ENCODE peak calls at places on chromosomes 13 and 19, in seven cellular contexts. C is WTC11, Q is GM12878, W is HepG2, H is HCT116, T is H1, K is K562. D is an unnamed sample.

GRCh38 chr19:29724102-29724641 is 9.1 kb upstream of the C19orf12 start:
- DNase-seq in W (no peak), T (no peak), H (no peak), K (peak; percentile 23), C (peak; percentile 62), Q (no peak), D (no peak)

GRCh38 chr13:99663185-99663825 is 162.0 kb downstream of the TM9SF2 start:
- DNase-seq in T (no peak), C (no peak), K (no peak), Q (no peak), H (no peak), W (no peak), D (no peak)

GRCh38 chr19:45779231-45780145 is 2.8 kb downstream of the DMPK start:
- DNase-seq in H (peak; percentile 87), K (peak; percentile 94), Q (peak; percentile 63), T (peak; percentile 77), W (peak; percentile 63), C (peak; percentile 98), D (peak; percentile 95)

GRCh38 chr19:35040826-35041547 is 534 bp upstream of the HPN start:
- DNase-seq in C (peak; percentile 81), H (no peak), Q (no peak), W (peak; percentile 96), T (no peak), K (peak; percentile 84), D (no peak)

GRCh38 chr13:110134801-110135200 is 172.2 kb downstream of the COL4A1 start:
- DNase-seq in K (no peak), H (no peak), Q (no peak), W (no peak), T (no peak), C (no peak), D (no peak)

GRCh38 chr13:111382411-111382810 is 62.0 kb downstream of the TEX29 start:
- DNase-seq in T (no peak), C (no peak), W (no peak), H (no peak), K (no peak), Q (no peak), D (no peak)

GRCh38 chr19:38173324-38174041 is 50.5 kb downstream of the DPF1 start:
- DNase-seq in C (no peak), W (no peak), Q (no peak), K (no peak), T (no peak), H (no peak), D (no peak)

GRCh38 chr19:12411893-12412292 is 10.8 kb upstream of the ZNF799 start:
- DNase-seq in C (no peak), W (no peak), T (no peak), K (no peak), Q (no peak), H (no peak), D (no peak)

GRCh38 chr13:110530839-110531499 is 30.6 kb downstream of the RAB20 start:
- DNase-seq in T (no peak), W (no peak), H (no peak), C (no peak), K (no peak), Q (no peak), D (no peak)

GRCh38 chr13:44685641-44686040 is 109.5 kb upstream of the TSC22D1 start:
- DNase-seq in K (no peak), C (no peak), H (no peak), W (no peak), Q (no peak), T (no peak), D (no peak)

GRCh38 chr19:1438933-1439358 is 750 bp downstream of the RPS15 start:
- DNase-seq in W (no peak), Q (no peak), H (no peak), T (no peak), K (no peak), C (no peak), D (no peak)

GRCh38 chr13:111211789-111212516 is 96.8 kb downstream of the ARHGEF7 start:
- DNase-seq in K (no peak), C (no peak), T (peak; percentile 57), H (no peak), Q (no peak), W (no peak), D (no peak)

GRCh38 chr13:91627952-91628739 is 229.7 kb downstream of the GPC5 start:
- DNase-seq in Q (no peak), W (no peak), H (no peak), C (no peak), T (no peak), K (no peak), D (no peak)
- TF ChIP-seq SP1 in Q (no peak), W (no peak), H (no peak), C (no peak), T (no peak), K (no peak), D (no peak)

DNA sequence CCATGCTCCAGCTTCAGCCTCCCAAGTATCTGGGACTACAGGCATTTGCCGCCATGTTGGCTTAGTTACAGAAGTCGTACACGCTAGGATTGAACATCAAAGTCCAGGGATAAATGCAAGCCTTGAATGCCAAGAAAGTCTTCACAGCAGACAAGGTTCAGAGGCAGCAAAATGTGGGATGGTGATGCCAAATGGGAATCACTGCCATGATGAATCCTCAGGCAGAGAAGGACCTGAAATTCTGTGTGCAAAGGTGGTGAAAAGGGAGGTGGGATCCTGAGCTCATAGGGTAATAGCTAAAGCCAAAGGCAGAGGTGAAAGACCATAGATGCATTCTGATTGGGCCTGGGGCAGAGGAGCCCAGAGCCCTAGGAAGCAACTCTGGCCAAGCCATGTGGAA is 79.3 kb upstream of the STK24 start:
- DNase-seq in Q (no peak), K (no peak), C (no peak), H (no peak), W (no peak), T (no peak), D (no peak)
- TF ChIP-seq SP1 in Q (no peak), K (no peak), C (no peak), H (no peak), W (no peak), T (no peak), D (no peak)

GRCh38 chr13:32233062-32233461 is 82.1 kb downstream of the ZAR1L start:
- DNase-seq in Q (no peak), C (no peak), H (no peak), K (no peak), W (no peak), T (no peak), D (no peak)

GRCh38 chr13:32232263-32232662 is 82.9 kb downstream of the ZAR1L start:
- DNase-seq in H (no peak), K (no peak), W (no peak), Q (no peak), T (no peak), C (no peak), D (no peak)

GRCh38 chr13:32234914-32235313 is 80.2 kb downstream of the ZAR1L start:
- DNase-seq in W (no peak), T (no peak), H (no peak), C (no peak), K (no peak), Q (no peak), D (no peak)

DNA sequence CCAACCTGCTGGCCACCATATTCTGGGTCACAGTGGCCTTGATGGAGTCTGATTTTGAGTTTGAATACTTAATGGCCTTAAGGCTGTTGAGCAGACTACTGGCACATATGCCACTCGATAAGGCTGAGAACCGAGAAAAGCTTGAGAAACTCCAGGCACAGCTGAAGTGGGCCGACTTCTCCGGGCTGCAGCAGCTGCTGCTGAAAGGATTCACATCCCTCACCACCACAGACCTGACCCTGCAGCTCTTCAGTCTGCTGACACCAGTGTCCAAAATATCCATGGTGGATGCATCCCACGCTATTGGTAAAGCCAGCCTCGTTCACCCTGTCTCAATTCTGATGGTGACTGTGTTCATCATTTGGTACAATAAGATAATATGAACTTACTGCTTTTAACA is 77.5 kb downstream of the ZAR1L start:
- DNase-seq in T (no peak), H (no peak), C (no peak), Q (no peak), K (no peak), W (no peak), D (no peak)
- TF ChIP-seq SP1 in T (no peak), H (no peak), C (no peak), Q (no peak), K (no peak), W (no peak), D (no peak)

GRCh38 chr13:53285896-53286430 is 257.4 kb downstream of the OLFM4 start:
- DNase-seq in K (no peak), C (no peak), T (no peak), H (no peak), W (no peak), Q (no peak), D (no peak)

GRCh38 chr13:53276265-53276664 is 247.7 kb downstream of the OLFM4 start:
- DNase-seq in C (no peak), Q (no peak), K (no peak), T (peak; percentile 41), W (no peak), H (no peak), D (no peak)

GRCh38 chr13:53281677-53282076 is 253.1 kb downstream of the OLFM4 start:
- DNase-seq in T (no peak), H (no peak), K (no peak), W (no peak), C (no peak), Q (no peak), D (no peak)
- TF ChIP-seq SP1 in T (no peak), H (no peak), K (no peak), W (no peak), C (no peak), Q (no peak), D (no peak)

GRCh38 chr13:20428666-20429644 is 96.7 kb downstream of the CRYL1 start:
- DNase-seq in C (no peak), H (no peak), W (no peak), T (no peak), Q (no peak), K (no peak), D (no peak)
- TF ChIP-seq SP1 in C (no peak), H (no peak), W (no peak), T (no peak), Q (no peak), K (no peak), D (no peak)

GRCh38 chr13:51243832-51244231 is 21.6 kb downstream of the FAM124A start:
- DNase-seq in H (no peak), C (peak; percentile 78), Q (no peak), K (no peak), W (no peak), T (peak; percentile 87), D (no peak)

GRCh38 chr13:51244637-51245405 is 22.6 kb downstream of the FAM124A start:
- DNase-seq in T (no peak), H (no peak), W (no peak), K (no peak), Q (no peak), C (peak; percentile 64), D (no peak)

GRCh38 chr13:51241720-51242119 is 19.5 kb downstream of the FAM124A start:
- DNase-seq in W (no peak), C (no peak), Q (no peak), K (no peak), H (no peak), T (no peak), D (no peak)

GRCh38 chr13:51240888-51241475 is 18.8 kb downstream of the FAM124A start:
- DNase-seq in Q (no peak), T (no peak), K (no peak), H (no peak), W (no peak), C (no peak), D (no peak)

GRCh38 chr13:51243227-51243626 is 21.0 kb downstream of the FAM124A start:
- DNase-seq in W (no peak), T (no peak), Q (no peak), C (no peak), K (no peak), H (no peak), D (no peak)
- TF ChIP-seq SP1 in W (no peak), T (peak; percentile 50), Q (no peak), C (no peak), K (no peak), H (no peak), D (no peak)

D was measured in HEK293T.